ENCODE peak calls at places on chromosome 10, in six cellular contexts. One of them, this sample, is unnamed.

GRCh38 chr10:130721971-130722370 is 585.8 kb downstream of the GLRX3 start:
- DNase-seq in left lung: no peak
- DNase-seq in head of caudate nucleus: no peak
- DNase-seq in CD8-positive, alpha-beta T cell: no peak
- DNase-seq in GM20000: no peak
- DNase-seq in HuH-7.5: no peak
- DNase-seq in this sample: no peak

GRCh38 chr10:118246340-118247247 is 95.5 kb downstream of the FAM204A start:
- DNase-seq in left lung: no peak
- DNase-seq in head of caudate nucleus: no peak
- DNase-seq in CD8-positive, alpha-beta T cell: no peak
- DNase-seq in GM20000: no peak
- DNase-seq in HuH-7.5: no peak
- DNase-seq in this sample: no peak

GRCh38 chr10:60138026-60138425 is 231.7 kb upstream of the CCDC6 start:
- DNase-seq in left lung: no peak
- DNase-seq in head of caudate nucleus: no peak
- DNase-seq in CD8-positive, alpha-beta T cell: no peak
- DNase-seq in GM20000: no peak
- DNase-seq in HuH-7.5: no peak
- DNase-seq in this sample: no peak

GRCh38 chr10:66799474-66799873 is 126.4 kb upstream of the LRRTM3 start:
- DNase-seq in left lung: no peak
- DNase-seq in head of caudate nucleus: no peak
- DNase-seq in CD8-positive, alpha-beta T cell: no peak
- DNase-seq in GM20000: no peak
- DNase-seq in HuH-7.5: no peak
- DNase-seq in this sample: no peak

GRCh38 chr10:59134785-59135184 is 41.7 kb upstream of the PHYHIPL start:
- DNase-seq in left lung: no peak
- DNase-seq in head of caudate nucleus: no peak
- DNase-seq in CD8-positive, alpha-beta T cell: no peak
- DNase-seq in GM20000: no peak
- DNase-seq in HuH-7.5: no peak
- DNase-seq in this sample: no peak

GRCh38 chr10:6053816-6054581 is 8.2 kb downstream of the IL2RA start:
- DNase-seq in left lung: no peak
- DNase-seq in head of caudate nucleus: no peak
- DNase-seq in CD8-positive, alpha-beta T cell: no peak
- DNase-seq in GM20000: no peak
- DNase-seq in HuH-7.5: no peak
- DNase-seq in this sample: no peak

GRCh38 chr10:5594271-5595036 is 69.7 kb downstream of the CALML3 start:
- DNase-seq in left lung: peak; percentile 9
- DNase-seq in head of caudate nucleus: no peak
- DNase-seq in CD8-positive, alpha-beta T cell: no peak
- DNase-seq in GM20000: no peak
- DNase-seq in HuH-7.5: no peak
- DNase-seq in this sample: no peak

GRCh38 chr10:100724531-100725027 is 20.8 kb upstream of the PAX2 start:
- DNase-seq in left lung: no peak
- DNase-seq in head of caudate nucleus: no peak
- DNase-seq in CD8-positive, alpha-beta T cell: no peak
- DNase-seq in GM20000: no peak
- DNase-seq in HuH-7.5: no peak
- DNase-seq in this sample: no peak

GRCh38 chr10:23331567-23332290 is 12.9 kb downstream of the C10orf67 start:
- DNase-seq in left lung: no peak
- DNase-seq in head of caudate nucleus: no peak
- DNase-seq in CD8-positive, alpha-beta T cell: no peak
- DNase-seq in GM20000: no peak
- DNase-seq in HuH-7.5: no peak
- DNase-seq in this sample: no peak

GRCh38 chr10:127702201-127702600 is 34.8 kb upstream of the FOXI2 start:
- DNase-seq in left lung: no peak
- DNase-seq in head of caudate nucleus: no peak
- DNase-seq in CD8-positive, alpha-beta T cell: no peak
- DNase-seq in GM20000: no peak
- DNase-seq in HuH-7.5: no peak
- DNase-seq in this sample: no peak

GRCh38 chr10:71216363-71216695 is 4.0 kb downstream of the UNC5B start:
- DNase-seq in left lung: no peak
- DNase-seq in head of caudate nucleus: no peak
- DNase-seq in CD8-positive, alpha-beta T cell: no peak
- DNase-seq in GM20000: no peak
- DNase-seq in HuH-7.5: no peak
- DNase-seq in this sample: no peak

GRCh38 chr10:103502849-103503660 is 9.6 kb downstream of the NEURL1 start:
- DNase-seq in left lung: no peak
- DNase-seq in head of caudate nucleus: no peak
- DNase-seq in CD8-positive, alpha-beta T cell: no peak
- DNase-seq in GM20000: no peak
- DNase-seq in HuH-7.5: no peak
- DNase-seq in this sample: no peak

GRCh38 chr10:35268791-35269257 is 67.5 kb upstream of the CCNY start:
- DNase-seq in left lung: no peak
- DNase-seq in head of caudate nucleus: no peak
- DNase-seq in CD8-positive, alpha-beta T cell: no peak
- DNase-seq in GM20000: no peak
- DNase-seq in HuH-7.5: no peak
- DNase-seq in this sample: no peak

GRCh38 chr10:122207135-122207534 is 64.0 kb upstream of the BTBD16 start:
- DNase-seq in left lung: no peak
- DNase-seq in head of caudate nucleus: no peak
- DNase-seq in CD8-positive, alpha-beta T cell: no peak
- DNase-seq in GM20000: no peak
- DNase-seq in HuH-7.5: no peak
- DNase-seq in this sample: no peak

GRCh38 chr10:326350-326749 is 191.1 kb downstream of the ZMYND11 start:
- DNase-seq in left lung: no peak
- DNase-seq in head of caudate nucleus: no peak
- DNase-seq in CD8-positive, alpha-beta T cell: no peak
- DNase-seq in GM20000: no peak
- DNase-seq in HuH-7.5: no peak
- DNase-seq in this sample: no peak

GRCh38 chr10:68275600-68276126 is 43.8 kb upstream of the ATOH7 start:
- DNase-seq in left lung: no peak
- DNase-seq in head of caudate nucleus: no peak
- DNase-seq in CD8-positive, alpha-beta T cell: no peak
- DNase-seq in GM20000: no peak
- DNase-seq in HuH-7.5: no peak
- DNase-seq in this sample: no peak

GRCh38 chr10:73339436-73339835 is 19.2 kb downstream of the CFAP70 start:
- DNase-seq in left lung: no peak
- DNase-seq in head of caudate nucleus: peak; percentile 16
- DNase-seq in CD8-positive, alpha-beta T cell: no peak
- DNase-seq in GM20000: no peak
- DNase-seq in HuH-7.5: no peak
- DNase-seq in this sample: no peak